ENCODE peak calls at places on chromosome 7, in nine cellular contexts. G is body of pancreas; C is CD8-positive, alpha-beta T cell; L is choroid plexus epithelial cell; A is Panc1; M is A549; O is tibial artery; N is endothelial cell; K is GM20000. P is an unnamed sample.

GRCh38 chr7:16754869-16755317 is 1.3 kb downstream of the TSPAN13 start:
- DNase-seq in G (no peak), C (no peak), L (no peak), A (no peak), M (no peak), O (no peak), N (no peak), K (no peak), P (no peak)

GRCh38 chr7:141208539-141208938 is 134.7 kb downstream of the TMEM178B start:
- DNase-seq in G (no peak), C (no peak), L (no peak), A (no peak), M (no peak), O (no peak), N (no peak), K (no peak), P (no peak)

GRCh38 chr7:90839892-90840291 is 243.8 kb downstream of the CDK14 start:
- DNase-seq in G (no peak), C (no peak), L (no peak), A (no peak), M (no peak), O (no peak), N (no peak), K (no peak), P (no peak)

GRCh38 chr7:67423058-67423457 is 426.4 kb downstream of the TYW1 start:
- DNase-seq in G (no peak), C (no peak), L (peak), A (no peak), M (no peak), O (no peak), N (no peak), K (no peak), P (no peak)

GRCh38 chr7:55774327-55775050 is 88.1 kb downstream of the SEPTIN14 start:
- DNase-seq in G (peak), C (no peak), L (peak), A (no peak), M (no peak), O (no peak), N (no peak), K (no peak), P (no peak)

GRCh38 chr7:18623389-18623788 is 127.8 kb downstream of the HDAC9 start:
- DNase-seq in G (no peak), C (no peak), L (no peak), A (no peak), M (no peak), O (no peak), N (no peak), K (no peak), P (no peak)

GRCh38 chr7:159015081-159015893 is 129.4 kb downstream of the VIPR2 start:
- DNase-seq in G (peak), C (no peak), L (peak), A (no peak), M (peak), O (peak), N (no peak), K (no peak), P (no peak)

GRCh38 chr7:118590107-118590506 is 365.6 kb downstream of the ANKRD7 start:
- DNase-seq in G (no peak), C (no peak), L (peak), A (no peak), M (no peak), O (no peak), N (peak), K (no peak), P (no peak)

GRCh38 chr7:33459340-33459751 is 330.0 kb downstream of the BBS9 start:
- DNase-seq in G (no peak), C (no peak), L (peak), A (peak), M (peak), O (no peak), N (peak), K (no peak), P (no peak)

GRCh38 chr7:136067277-136067676 is 90.1 kb upstream of the MTPN start:
- DNase-seq in G (no peak), C (no peak), L (no peak), A (no peak), M (no peak), O (no peak), N (no peak), K (no peak), P (no peak)

GRCh38 chr7:83365746-83366145 is 203.1 kb upstream of the PCLO start:
- DNase-seq in G (no peak), C (no peak), L (peak), A (no peak), M (no peak), O (no peak), N (no peak), K (no peak), P (no peak)

GRCh38 chr7:107971100-107971499 is 31.9 kb downstream of the LAMB1 start:
- DNase-seq in G (no peak), C (no peak), L (no peak), A (no peak), M (no peak), O (no peak), N (no peak), K (no peak), P (no peak)

GRCh38 chr7:35889870-35890269 is 89.0 kb downstream of the SEPTIN7 start:
- DNase-seq in G (no peak), C (no peak), L (no peak), A (no peak), M (no peak), O (no peak), N (no peak), K (no peak), P (no peak)

GRCh38 chr7:70752794-70753241 is 379.1 kb upstream of the GALNT17 start:
- DNase-seq in G (no peak), C (no peak), L (peak), A (no peak), M (no peak), O (no peak), N (no peak), K (no peak), P (no peak)

GRCh38 chr7:92873776-92874175 is 37.4 kb upstream of the CDK6 start:
- DNase-seq in G (no peak), C (no peak), L (no peak), A (no peak), M (no peak), O (no peak), N (no peak), K (no peak), P (no peak)

GRCh38 chr7:121873795-121874194 is 834 bp downstream of the PTPRZ1 start:
- DNase-seq in G (no peak), C (no peak), L (peak), A (no peak), M (no peak), O (no peak), N (no peak), K (no peak), P (no peak)

GRCh38 chr7:137578541-137578940 is 235.0 kb upstream of the PTN start:
- DNase-seq in G (no peak), C (no peak), L (no peak), A (no peak), M (no peak), O (no peak), N (no peak), K (no peak), P (no peak)

GRCh38 chr7:101218236-101219130 is 518 bp downstream of the ZNHIT1 start:
- DNase-seq in G (no peak), C (no peak), L (peak), A (no peak), M (no peak), O (no peak), N (no peak), K (no peak), P (no peak)

GRCh38 chr7:80833289-80834104 is 85.4 kb downstream of the SEMA3C start:
- DNase-seq in G (no peak), C (no peak), L (peak), A (no peak), M (peak), O (no peak), N (no peak), K (no peak), P (no peak)

GRCh38 chr7:31744294-31744874 is 57.4 kb downstream of the PPP1R17 start:
- DNase-seq in G (peak), C (no peak), L (peak), A (peak), M (peak), O (peak), N (peak), K (peak), P (peak)

GRCh38 chr7:134364619-134365037 is 47.9 kb upstream of the SLC35B4 start:
- DNase-seq in G (peak), C (no peak), L (no peak), A (no peak), M (peak), O (no peak), N (no peak), K (no peak), P (no peak)

GRCh38 chr7:150751702-150752101 is 14.5 kb downstream of the GIMAP5 start:
- DNase-seq in G (peak), C (no peak), L (no peak), A (no peak), M (no peak), O (no peak), N (no peak), K (no peak), P (no peak)

GRCh38 chr7:157090485-157091165 is 48.1 kb upstream of the UBE3C start:
- DNase-seq in G (no peak), C (no peak), L (no peak), A (no peak), M (no peak), O (peak), N (no peak), K (no peak), P (no peak)

GRCh38 chr7:74482629-74483401 is 29.1 kb downstream of the GTF2IRD1 start:
- DNase-seq in G (no peak), C (no peak), L (peak), A (peak), M (peak), O (no peak), N (no peak), K (no peak), P (no peak)
- TF ChIP-seq CTCF in G (no peak), C (no peak), L (peak), A (no peak), M (no peak), O (no peak), N (no peak), K (no peak), P (no peak)

GRCh38 chr7:29239638-29240037 is 45.1 kb downstream of the CHN2 start:
- DNase-seq in G (peak), C (no peak), L (peak), A (no peak), M (peak), O (no peak), N (no peak), K (no peak), P (no peak)
- TF ChIP-seq CTCF in G (peak), C (peak), L (peak), A (peak), M (peak), O (no peak), N (peak), K (peak), P (no peak)

GRCh38 chr7:50594136-50594535 is 28.9 kb upstream of the DDC start:
- DNase-seq in G (no peak), C (no peak), L (no peak), A (no peak), M (no peak), O (no peak), N (no peak), K (no peak), P (no peak)

GRCh38 chr7:50594734-50595537 is 29.7 kb upstream of the DDC start:
- DNase-seq in G (no peak), C (no peak), L (no peak), A (no peak), M (no peak), O (no peak), N (no peak), K (no peak), P (no peak)

GRCh38 chr7:50596484-50596883 is 31.3 kb upstream of the DDC start:
- DNase-seq in G (no peak), C (no peak), L (no peak), A (no peak), M (no peak), O (no peak), N (no peak), K (no peak), P (no peak)

GRCh38 chr7:50592940-50593339 is 27.7 kb upstream of the DDC start:
- DNase-seq in G (no peak), C (no peak), L (no peak), A (no peak), M (no peak), O (no peak), N (no peak), K (no peak), P (no peak)

DNA sequence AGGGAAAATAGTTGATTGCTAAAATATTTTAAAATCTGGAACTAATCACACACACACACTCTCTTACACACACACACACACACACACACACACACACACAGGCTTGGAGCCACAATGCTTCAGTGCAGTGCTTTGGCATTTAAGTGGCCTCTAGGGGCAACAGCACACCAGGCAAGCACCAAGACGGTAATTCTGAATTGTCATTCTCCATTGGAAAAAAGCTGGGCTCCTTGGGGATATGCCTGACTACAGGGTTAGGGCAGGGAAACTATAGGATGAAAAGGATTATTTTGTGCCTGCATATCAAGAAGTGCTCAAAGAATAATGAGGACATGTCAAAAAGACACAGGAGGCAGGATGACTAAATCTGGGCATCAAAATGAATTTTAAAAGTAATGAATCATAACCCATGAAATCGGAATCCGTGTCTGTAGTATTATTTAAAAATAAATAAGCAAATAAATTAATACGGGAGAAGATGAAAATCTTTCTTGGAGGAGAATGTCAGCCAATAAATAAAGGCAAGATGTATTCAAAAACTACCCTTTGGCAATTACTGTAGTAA is 30.4 kb upstream of the DDC start:
- DNase-seq in G (peak), C (no peak), L (peak), A (no peak), M (peak), O (no peak), N (peak), K (no peak), P (no peak)
- TF ChIP-seq CTCF in G (peak), C (peak), L (peak), A (peak), M (peak), O (peak), N (no peak), K (no peak), P (no peak)

GRCh38 chr7:6639627-6640026 is 2.5 kb downstream of the ZNF316 start:
- DNase-seq in G (no peak), C (no peak), L (no peak), A (no peak), M (no peak), O (no peak), N (no peak), K (no peak), P (no peak)

GRCh38 chr7:6642861-6643640 is 5.9 kb downstream of the ZNF316 start:
- DNase-seq in G (no peak), C (no peak), L (no peak), A (no peak), M (no peak), O (peak), N (no peak), K (no peak), P (no peak)

GRCh38 chr7:6642239-6642839 is 5.2 kb downstream of the ZNF316 start:
- DNase-seq in G (no peak), C (no peak), L (no peak), A (no peak), M (no peak), O (peak), N (no peak), K (no peak), P (no peak)

GRCh38 chr7:6640246-6640721 is 3.2 kb downstream of the ZNF316 start:
- DNase-seq in G (peak), C (no peak), L (peak), A (no peak), M (peak), O (no peak), N (no peak), K (no peak), P (no peak)

DNA sequence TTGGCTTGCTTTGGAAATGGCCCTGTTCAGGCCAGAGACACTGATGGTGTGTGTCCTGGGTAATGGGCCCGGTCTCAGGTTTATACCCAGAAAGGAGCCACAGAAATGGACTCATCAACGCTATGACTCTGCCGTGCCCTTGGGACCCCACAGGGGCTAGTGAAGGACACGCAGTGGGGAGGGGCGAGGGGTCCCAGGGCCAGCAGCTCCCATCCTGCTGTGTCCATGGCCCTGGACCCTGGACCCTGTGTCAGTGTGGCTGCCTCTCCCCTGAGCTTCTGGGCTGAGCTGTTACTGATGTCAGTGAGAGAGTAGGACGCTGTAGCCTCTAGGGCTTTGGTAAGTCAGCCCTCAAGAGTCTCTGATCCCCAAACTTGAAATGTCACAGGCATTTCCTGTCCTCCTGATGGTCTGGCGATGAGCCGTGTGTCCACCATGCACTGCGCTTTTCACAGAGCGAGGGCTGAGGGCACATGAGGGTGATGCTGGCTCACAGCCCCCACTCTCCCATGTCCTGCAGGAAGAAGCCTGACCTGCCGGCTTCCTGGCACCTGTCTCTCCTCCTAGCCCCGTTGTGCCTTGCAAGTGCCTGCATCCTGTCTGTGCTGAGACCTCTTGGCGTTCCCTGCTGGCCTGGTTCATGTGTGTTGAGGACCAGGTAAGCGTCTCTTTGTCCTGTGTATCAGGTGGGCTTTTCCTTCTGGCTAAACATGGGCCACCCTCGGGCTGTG is 4.4 kb downstream of the ZNF316 start:
- DNase-seq in G (no peak), C (no peak), L (no peak), A (no peak), M (no peak), O (no peak), N (no peak), K (no peak), P (no peak)
- TF ChIP-seq CTCF in G (no peak), C (no peak), L (no peak), A (no peak), M (no peak), O (no peak), N (no peak), K (no peak), P (no peak)

GRCh38 chr7:140079121-140079536 is 16.4 kb upstream of the PARP12 start:
- DNase-seq in G (no peak), C (no peak), L (peak), A (no peak), M (peak), O (no peak), N (peak), K (no peak), P (no peak)
- TF ChIP-seq CTCF in G (peak), C (no peak), L (peak), A (peak), M (peak), O (no peak), N (peak), K (no peak), P (no peak)

DNA sequence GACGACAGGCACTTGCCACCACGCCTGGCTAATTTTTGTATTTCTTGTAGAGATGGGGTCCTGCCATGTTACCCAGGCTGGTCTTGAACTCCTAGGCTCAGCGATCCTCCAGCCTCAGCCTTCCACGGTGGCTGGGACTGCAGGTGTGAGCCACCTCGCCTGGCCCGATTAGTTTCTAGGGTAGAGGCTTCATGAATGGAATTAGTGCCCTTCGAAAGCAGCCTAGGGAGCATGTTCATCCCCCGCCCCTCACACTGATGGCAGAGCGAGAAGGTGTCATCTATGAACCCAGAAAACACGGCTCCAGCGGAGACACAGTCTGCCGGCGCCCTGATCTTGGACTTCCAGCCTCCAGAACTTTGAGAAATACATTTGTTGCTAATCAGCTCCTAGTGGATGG is 10.2 kb downstream of the PDGFA start:
- DNase-seq in G (no peak), C (no peak), L (no peak), A (no peak), M (no peak), O (peak), N (no peak), K (no peak), P (no peak)
- TF ChIP-seq CTCF in G (no peak), C (no peak), L (no peak), A (no peak), M (no peak), O (no peak), N (no peak), K (no peak), P (no peak)

DNA sequence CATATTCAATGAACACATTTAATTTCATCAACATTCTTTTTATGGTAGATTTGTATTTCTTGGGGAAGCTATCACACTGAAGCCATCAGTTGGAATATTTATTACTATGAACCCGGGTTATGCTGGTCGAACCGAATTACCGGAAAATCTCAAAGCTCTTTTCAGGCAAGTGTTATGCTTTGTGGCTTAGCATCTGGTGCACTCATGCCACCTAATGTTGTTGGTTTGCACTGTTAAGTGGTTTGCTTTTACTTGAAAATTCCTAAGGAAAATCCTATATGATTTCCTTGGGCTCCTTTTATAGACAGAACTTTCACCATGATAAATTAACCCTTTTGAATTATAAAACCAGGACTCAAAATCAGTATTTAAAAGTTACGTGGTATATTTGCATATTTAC is 147.9 kb downstream of the DNAH11 start:
- DNase-seq in G (no peak), C (no peak), L (peak), A (peak), M (peak), O (no peak), N (no peak), K (no peak), P (no peak)
- TF ChIP-seq CTCF in G (no peak), C (no peak), L (peak), A (peak), M (peak), O (no peak), N (no peak), K (no peak), P (no peak)

GRCh38 chr7:43618073-43618472 is 35.2 kb downstream of the STK17A start:
- DNase-seq in G (no peak), C (no peak), L (no peak), A (no peak), M (no peak), O (no peak), N (no peak), K (no peak), P (no peak)
- TF ChIP-seq CTCF in G (no peak), C (no peak), L (no peak), A (no peak), M (no peak), O (no peak), N (no peak), K (no peak), P (no peak)

DNA sequence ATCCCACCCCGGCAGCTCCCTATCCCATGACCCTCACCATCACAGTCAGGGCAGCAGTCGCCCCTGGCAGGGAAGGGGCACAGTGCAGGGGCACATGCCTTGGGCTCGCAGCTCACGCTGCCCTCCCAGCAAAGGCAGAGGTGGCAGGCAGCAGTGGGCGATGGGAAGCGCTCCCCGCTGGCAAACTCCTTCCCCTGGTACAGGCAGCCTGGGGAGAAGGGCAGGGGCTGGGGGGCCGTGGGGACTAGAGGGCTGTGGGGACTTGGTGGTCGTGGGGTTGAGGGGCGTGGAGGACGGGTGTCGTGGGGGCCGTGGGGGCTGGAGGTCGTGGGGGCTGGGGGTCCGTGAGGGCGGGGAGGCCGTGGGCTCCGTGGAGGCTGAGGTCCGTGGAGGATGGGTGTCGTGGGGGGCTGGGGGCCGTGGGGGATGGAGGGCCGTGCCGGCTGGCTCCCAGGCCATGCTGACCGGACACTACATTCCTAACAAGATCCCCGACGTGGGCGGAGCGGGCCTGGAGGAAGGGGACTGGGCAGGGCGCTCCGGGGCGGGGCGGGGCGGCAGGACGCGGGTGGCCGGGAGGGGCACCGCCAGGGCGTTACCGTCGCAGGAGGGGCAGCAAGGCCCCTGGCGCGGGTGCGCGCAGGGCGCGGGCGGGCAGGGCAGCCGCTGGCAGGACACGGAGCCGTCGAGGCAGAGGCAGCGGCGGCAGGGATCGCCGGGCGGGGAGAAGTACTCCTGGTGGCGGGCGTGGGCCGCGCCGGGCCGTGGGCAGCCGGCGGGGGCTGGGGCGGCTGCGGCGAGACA is 20.0 kb downstream of the KCP start:
- DNase-seq in G (no peak), C (no peak), L (no peak), A (no peak), M (peak), O (peak), N (peak), K (no peak), P (no peak)
- TF ChIP-seq CTCF in G (no peak), C (no peak), L (no peak), A (no peak), M (no peak), O (no peak), N (no peak), K (no peak), P (no peak)